ENCODE peak calls at places on chromosome 3, in seven cellular contexts. P, W, C, J, O, E and T are unnamed samples. For H3K4me1 and H3K9me3, the result is how much of the 10 kb centered on the place peaks cover.

GRCh38 chr3:10389995-10390394 is 69.1 kb upstream of the SEC13 start:
- DNase-seq in C (no peak), W (no peak), P (peak), J (peak), O (no peak), E (peak), T (no peak)

GRCh38 chr3:130835483-130835882 is 58.4 kb upstream of the ATP2C1 start:
- DNase-seq in P (no peak), E (no peak), J (no peak), O (peak), W (peak), C (no peak), T (no peak)

GRCh38 chr3:10432156-10432845 is 73.1 kb downstream of the ATP2B2 start:
- DNase-seq in W (no peak), J (no peak), O (no peak), P (no peak), C (no peak), E (no peak), T (no peak)

GRCh38 chr3:6644070-6644929 is 216.6 kb upstream of the GRM7 start:
- DNase-seq in J (peak), E (no peak), W (no peak), P (peak), C (no peak), O (no peak), T (no peak)

GRCh38 chr3:135576786-135577185 is 388.7 kb upstream of the PPP2R3A start:
- DNase-seq in J (no peak), W (no peak), C (no peak), O (no peak), P (no peak), E (no peak), T (no peak)

GRCh38 chr3:69212411-69213160 is 90.2 kb upstream of the LMOD3 start:
- DNase-seq in J (no peak), O (peak), E (no peak), C (peak), W (peak), P (no peak), T (no peak)

GRCh38 chr3:66620185-66620803 is 119.5 kb upstream of the LRIG1 start:
- DNase-seq in J (no peak), P (no peak), O (no peak), C (no peak), W (no peak), E (no peak), T (no peak)

GRCh38 chr3:89268059-89268458 is 160.6 kb downstream of the EPHA3 start:
- DNase-seq in C (no peak), J (no peak), O (peak), E (no peak), P (no peak), W (no peak), T (no peak)

GRCh38 chr3:157248590-157249425 is 88.9 kb upstream of the CCNL1 start:
- DNase-seq in J (peak), C (peak), W (peak), P (no peak), E (no peak), O (peak), T (peak)

GRCh38 chr3:86251781-86252180 is 739.2 kb downstream of the VGLL3 start:
- DNase-seq in C (no peak), W (no peak), J (no peak), E (no peak), O (no peak), P (no peak), T (no peak)

GRCh38 chr3:69012111-69012835 is 1.2 kb downstream of the EOGT start:
- DNase-seq in W (peak), E (no peak), C (no peak), J (no peak), P (peak), O (peak), T (peak)

GRCh38 chr3:171295502-171296373 is 164.5 kb downstream of the TNIK start:
- DNase-seq in J (no peak), P (no peak), O (peak), W (no peak), C (no peak), E (no peak), T (peak)

GRCh38 chr3:68121291-68121690 is 466.9 kb upstream of the SUCLG2 start:
- DNase-seq in E (no peak), W (no peak), C (no peak), P (no peak), O (no peak), J (no peak), T (no peak)

GRCh38 chr3:119380697-119381096 is 82.7 kb downstream of the TMEM39A start:
- DNase-seq in W (peak), J (no peak), C (peak), O (no peak), E (no peak), P (peak), T (no peak)

GRCh38 chr3:114440700-114441099 is 146.9 kb downstream of the TIGIT start:
- DNase-seq in P (no peak), C (no peak), E (no peak), O (no peak), J (no peak), W (no peak), T (no peak)

GRCh38 chr3:48157950-48158376 is 30.3 kb downstream of the CDC25A start:
- DNase-seq in O (peak), J (peak), W (peak), P (peak), C (peak), E (peak), T (peak)

GRCh38 chr3:53092942-53093341 is 37.3 kb downstream of the RFT1 start:
- DNase-seq in W (no peak), E (no peak), P (no peak), O (no peak), J (no peak), C (no peak), T (no peak)

GRCh38 chr3:116018651-116019050 is 395.3 kb downstream of the GAP43 start:
- DNase-seq in C (no peak), P (no peak), O (peak), J (no peak), E (no peak), W (peak), T (no peak)

GRCh38 chr3:152320201-152320617 is 51.5 kb downstream of the MBNL1 start:
- DNase-seq in J (no peak), C (peak), P (no peak), W (peak), E (no peak), O (peak), T (no peak)

GRCh38 chr3:38545983-38546382 is 49.8 kb downstream of the EXOG start:
- DNase-seq in P (no peak), O (no peak), C (no peak), W (no peak), J (no peak), E (no peak), T (no peak)

GRCh38 chr3:134197681-134198261 is 52.9 kb downstream of the RYK start:
- DNase-seq in J (peak), O (peak), P (peak), E (peak), C (peak), W (peak), T (peak)

GRCh38 chr3:20511863-20512262 is 325.9 kb upstream of the SGO1 start:
- DNase-seq in C (peak), P (no peak), O (peak), E (peak), W (peak), J (peak), T (peak)

GRCh38 chr3:148865039-148865438 is at the start of gene CPA3:
- DNase-seq in P (no peak), C (no peak), W (no peak), J (no peak), E (no peak), O (no peak), T (no peak)

GRCh38 chr3:183242431-183242830 is 10.6 kb upstream of the B3GNT5 start:
- DNase-seq in P (no peak), E (no peak), C (no peak), J (peak), O (no peak), W (no peak), T (no peak)

GRCh38 chr3:27978440-27978839 is 256.3 kb upstream of the EOMES start:
- DNase-seq in J (no peak), C (no peak), O (peak), W (peak), P (no peak), E (no peak), T (no peak)

GRCh38 chr3:196739671-196740475 is at the start of gene PAK2:
- DNase-seq in P (peak), C (peak), E (peak), J (peak), W (peak), O (peak), T (peak)

GRCh38 chr3:23659840-23660430 is 145.8 kb upstream of the UBE2E1 start:
- DNase-seq in E (no peak), W (no peak), J (no peak), O (no peak), C (no peak), P (no peak), T (no peak)

GRCh38 chr3:180102134-180102533 is 65.4 kb upstream of the PEX5L start:
- DNase-seq in E (no peak), W (no peak), C (no peak), J (no peak), O (peak), P (no peak), T (no peak)

GRCh38 chr3:135503429-135504083 is 462.0 kb upstream of the PPP2R3A start:
- DNase-seq in E (peak), W (peak), J (peak), O (peak), C (peak), P (peak), T (peak)

GRCh38 chr3:12966847-12967750 is 106.1 kb downstream of the IQSEC1 start:
- DNase-seq in W (peak), C (no peak), O (peak), E (no peak), P (peak), J (no peak), T (no peak)

GRCh38 chr3:192862408-192863385 is 55.0 kb downstream of the MB21D2 start:
- DNase-seq in E (no peak), O (no peak), C (no peak), P (no peak), J (no peak), W (no peak), T (no peak)

GRCh38 chr3:48408823-48409281 is 21.0 kb downstream of the PLXNB1 start:
- DNase-seq in E (no peak), P (peak), J (no peak), C (no peak), W (peak), O (no peak), T (peak)

GRCh38 chr3:170869645-170870593 is at the start of gene RPL22L1:
- DNase-seq in C (peak), J (peak), E (peak), P (peak), O (peak), W (peak), T (peak)

GRCh38 chr3:151630938-151631417 is 102.7 kb upstream of the AADACL2 start:
- DNase-seq in O (peak), P (no peak), J (no peak), C (peak), E (no peak), W (peak), T (no peak)

GRCh38 chr3:139838269-139838957 is 96.6 kb upstream of the CLSTN2 start:
- DNase-seq in C (no peak), J (no peak), P (no peak), W (no peak), E (no peak), O (no peak), T (no peak)

GRCh38 chr3:135784557-135784956 is 181.0 kb upstream of the PPP2R3A start:
- DNase-seq in O (no peak), C (no peak), P (no peak), E (peak), W (no peak), J (no peak), T (no peak)

GRCh38 chr3:123818324-123818920 is 65.7 kb downstream of the MYLK start:
- DNase-seq in O (peak), P (no peak), E (no peak), J (no peak), W (no peak), C (no peak), T (no peak)
- H3K4me1 ChIP-seq in O (under half), P (under half), E (under half), J (under half), W (half or more), C (under half), T (half or more)

GRCh38 chr3:73480187-73480672 is 144.5 kb downstream of the PDZRN3 start:
- DNase-seq in C (no peak), W (peak), E (no peak), J (no peak), P (no peak), O (no peak), T (no peak)
- H3K9me3 ChIP-seq in C (under half), W (under half), E (under half), J (under half), P (under half), O (under half), T (under half)

GRCh38 chr3:50603261-50604109 is 8.1 kb downstream of the CISH start:
- DNase-seq in E (no peak), C (no peak), J (no peak), O (no peak), W (no peak), P (no peak), T (peak)

GRCh38 chr3:50605901-50606326 is 5.7 kb downstream of the CISH start:
- DNase-seq in P (no peak), O (no peak), C (no peak), J (no peak), E (no peak), W (no peak), T (peak)

GRCh38 chr3:50606596-50606995 is 5.0 kb downstream of the CISH start:
- DNase-seq in W (no peak), P (no peak), O (no peak), C (no peak), E (no peak), J (no peak), T (peak)

GRCh38 chr3:50604110-50604621 is 7.4 kb downstream of the CISH start:
- DNase-seq in P (no peak), E (no peak), O (no peak), J (no peak), W (no peak), C (no peak), T (peak)

DNA sequence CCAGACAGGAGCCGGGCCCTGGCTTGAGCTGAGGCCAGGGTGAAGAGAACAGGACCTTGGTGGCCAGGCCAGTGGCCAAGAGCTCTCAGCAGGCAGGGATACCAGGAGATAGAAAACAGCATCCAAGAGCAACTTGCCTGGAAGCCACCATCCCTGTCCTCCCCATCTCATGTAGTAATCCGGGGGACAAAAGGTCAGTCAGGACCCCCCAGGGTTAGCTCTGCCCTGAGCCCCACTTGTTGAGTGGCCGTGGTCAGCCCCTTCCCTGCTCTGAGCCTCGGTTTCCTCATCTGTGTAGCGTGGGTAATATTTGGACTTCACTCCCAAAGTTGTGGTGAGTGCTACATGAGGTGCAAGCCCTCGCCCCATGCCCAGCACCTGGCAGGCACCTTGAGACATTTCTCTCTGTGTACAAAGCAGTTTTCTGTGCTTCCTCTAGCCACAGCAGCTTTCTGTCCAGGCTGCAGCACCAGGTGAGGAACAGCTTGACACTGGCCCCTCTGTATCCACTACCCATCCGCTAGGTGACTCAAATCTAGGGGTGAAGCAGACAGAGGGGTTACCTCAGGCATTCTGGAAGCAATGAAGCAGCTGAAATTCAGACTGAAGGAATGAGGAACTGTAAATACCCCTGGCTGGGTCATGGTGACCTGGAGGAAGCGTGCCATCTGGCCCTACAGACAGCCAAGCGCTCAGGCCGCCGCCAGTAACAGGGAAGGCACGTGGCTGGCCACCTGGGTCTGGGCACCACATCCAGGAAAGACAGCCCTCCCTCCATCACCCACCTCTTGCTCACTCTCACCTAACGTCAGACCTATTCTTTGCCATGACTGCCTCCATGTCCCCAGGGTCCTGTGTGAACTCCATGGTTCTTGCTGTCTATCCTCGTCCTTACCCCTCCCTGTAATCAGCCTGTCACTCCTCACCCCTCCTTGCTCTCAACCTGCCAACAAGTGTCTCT is 6.7 kb downstream of the CISH start:
- DNase-seq in W (no peak), C (no peak), J (no peak), E (no peak), P (no peak), O (no peak), T (peak)
- H3K4me1 ChIP-seq in W (under half), C (under half), J (under half), E (under half), P (half or more), O (under half), T (under half)

GRCh38 chr3:44771424-44772098 is 10.0 kb downstream of the KIF15 start:
- DNase-seq in E (no peak), P (no peak), C (no peak), O (no peak), W (no peak), J (no peak), T (no peak)
- H3K9me3 ChIP-seq in E (under half), P (under half), C (under half), O (under half), W (under half), J (under half), T (under half)